ENCODE peak calls at places on chromosomes 4 and X, in nine cellular contexts. K is testis, S is HepG2, C is IMR-90, Y is tibial nerve, L is sigmoid colon, X is transverse colon, G is heart left ventricle, J is suprapubic skin. H is an unnamed sample.

GRCh38 chr4:105956566-105956965 is 61.3 kb downstream of the NPNT start:
- DNase-seq in K (no peak), J (no peak), C (no peak), S (no peak), X (no peak), G (no peak), L (no peak), Y (no peak), H (no peak)

GRCh38 chr4:153084939-153085630 is 119.2 kb upstream of the TRIM2 start:
- DNase-seq in S (no peak), G (peak; percentile 70), K (peak; percentile 82), Y (peak; percentile 57), J (peak; percentile 87), X (peak; percentile 80), C (peak; percentile 60), L (peak; percentile 84), H (peak; percentile 82)

GRCh38 chrX:149145845-149146285 is 359.2 kb downstream of the IDS start:
- DNase-seq in C (no peak), Y (no peak), G (no peak), J (no peak), X (no peak), K (no peak), L (no peak), S (no peak), H (no peak)

GRCh38 chrX:122087353-122087752 is 1039.9 kb downstream of the GLUD2 start:
- DNase-seq in L (no peak), C (no peak), J (no peak), K (peak; percentile 13), S (no peak), G (no peak), Y (no peak), X (no peak), H (no peak)

GRCh38 chr4:157607996-157608395 is 387.5 kb downstream of the GRIA2 start:
- DNase-seq in K (no peak), J (no peak), S (no peak), Y (no peak), L (no peak), X (no peak), C (no peak), G (no peak), H (no peak)

GRCh38 chrX:130704053-130705038 is 198.7 kb downstream of the ENOX2 start:
- DNase-seq in X (no peak), K (no peak), C (peak; percentile 69), G (no peak), Y (no peak), J (no peak), L (no peak), S (peak; percentile 66), H (no peak)

GRCh38 chrX:107775734-107776511 is at the start of gene TSC22D3:
- DNase-seq in K (peak; percentile 63), X (peak; percentile 81), J (peak; percentile 87), C (peak; percentile 33), Y (peak; percentile 69), G (peak; percentile 73), S (peak; percentile 4), L (peak; percentile 94), H (peak; percentile 83)

GRCh38 chrX:39822133-39822748 is 275.5 kb downstream of the BCOR start:
- DNase-seq in Y (no peak), C (no peak), K (no peak), G (no peak), L (no peak), X (no peak), S (no peak), J (no peak), H (no peak)

GRCh38 chr4:7344650-7345049 is 90.1 kb downstream of the PSAPL1 start:
- DNase-seq in G (no peak), X (no peak), S (no peak), Y (no peak), K (no peak), L (no peak), J (no peak), C (no peak), H (no peak)

GRCh38 chr4:147578057-147578476 is 39.1 kb upstream of the TMEM184C start:
- DNase-seq in J (no peak), G (no peak), S (peak; percentile 3), L (no peak), C (peak; percentile 99), Y (no peak), X (no peak), K (no peak), H (no peak)

GRCh38 chrX:105703876-105704275 is 118.5 kb upstream of the NRK start:
- DNase-seq in C (no peak), S (no peak), G (no peak), L (no peak), Y (no peak), X (no peak), J (no peak), K (no peak), H (no peak)
- H3K4me1 ChIP-seq in C (no peaks in the 10 kb centered on the region), S (no peaks in the 10 kb centered on the region), G (no peaks in the 10 kb centered on the region), L (no peaks in the 10 kb centered on the region), Y (no peaks in the 10 kb centered on the region), X (no peaks in the 10 kb centered on the region), J (no peaks in the 10 kb centered on the region), K (no peaks in the 10 kb centered on the region), H (no peaks in the 10 kb centered on the region)

GRCh38 chrX:45768666-45769065 is 568.0 kb upstream of the DIPK2B start:
- DNase-seq in S (no peak), J (no peak), C (no peak), K (no peak), G (no peak), Y (no peak), X (no peak), L (no peak), H (no peak)

GRCh38 chrX:45769919-45770582 is 569.4 kb upstream of the DIPK2B start:
- DNase-seq in Y (peak; percentile 36), S (peak; percentile 88), J (peak; percentile 83), G (peak; percentile 62), X (peak; percentile 71), K (peak; percentile 24), L (peak; percentile 91), C (peak; percentile 91), H (peak; percentile 56)

GRCh38 chrX:45771560-45772340 is 571.1 kb upstream of the DIPK2B start:
- DNase-seq in J (no peak), X (peak; percentile 56), K (no peak), C (peak; percentile 80), S (no peak), Y (no peak), L (no peak), G (peak; percentile 21), H (peak; percentile 47)

GRCh38 chrX:45774961-45775360 is 574.3 kb upstream of the DIPK2B start:
- DNase-seq in G (peak; percentile 19), X (no peak), L (peak; percentile 68), K (no peak), C (peak; percentile 81), Y (no peak), J (no peak), S (no peak), H (no peak)

DNA sequence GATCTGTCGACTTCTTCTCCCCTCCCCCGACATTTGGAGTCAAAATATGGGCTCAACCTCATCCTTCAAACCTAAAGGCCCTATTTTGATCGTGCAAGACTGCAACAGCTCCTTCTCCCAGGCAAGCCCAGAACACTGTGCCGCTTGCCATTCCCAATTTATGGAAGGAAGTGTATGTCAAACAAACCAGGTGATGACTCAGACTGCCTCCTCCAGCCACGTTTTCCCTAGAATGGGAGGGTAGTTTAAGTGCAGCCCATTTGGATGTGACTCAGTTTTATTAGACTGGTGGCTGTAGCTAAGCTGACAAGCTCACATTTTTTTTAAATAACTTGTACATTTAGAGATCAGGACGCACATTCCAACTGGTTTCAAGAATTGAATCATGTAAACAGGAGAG is 570.4 kb upstream of the DIPK2B start:
- DNase-seq in K (no peak), X (peak; percentile 72), J (no peak), C (peak; percentile 96), G (no peak), L (peak; percentile 77), S (peak; percentile 51), Y (no peak), H (peak; percentile 39)
- TF ChIP-seq POLR2A in K (no peak), X (peak; percentile 72), J (no peak), C (peak; percentile 95), G (no peak), L (peak; percentile 13), S (no peak), Y (no peak), H (no peak)

DNA sequence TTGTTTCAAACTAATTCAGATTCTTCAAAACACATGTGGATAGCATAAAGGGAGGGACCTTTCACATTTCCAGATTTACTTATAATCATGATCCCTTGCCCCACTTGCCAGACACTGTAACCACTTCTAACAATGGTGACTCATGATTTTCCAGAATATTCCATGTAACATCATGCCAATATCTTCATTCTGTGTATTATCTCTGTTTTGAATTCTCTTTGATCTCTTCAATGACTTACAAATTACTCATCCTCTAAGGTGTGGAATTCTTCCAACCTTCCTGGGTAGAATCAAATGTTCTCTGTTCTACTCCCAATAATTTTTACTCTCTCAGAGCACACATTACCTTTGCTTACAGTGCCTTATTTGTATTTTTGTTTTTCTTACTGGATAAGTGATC is 517.1 kb downstream of the PCDH7 start:
- DNase-seq in S (no peak), J (no peak), K (no peak), L (no peak), C (no peak), X (no peak), Y (no peak), G (no peak), H (no peak)
- H3K4me1 ChIP-seq in S (no peaks in the 10 kb centered on the region), J (no peaks in the 10 kb centered on the region), K (no peaks in the 10 kb centered on the region), L (no peaks in the 10 kb centered on the region), C (no peaks in the 10 kb centered on the region), X (no peaks in the 10 kb centered on the region), Y (no peaks in the 10 kb centered on the region), G (no peaks in the 10 kb centered on the region), H (no peaks in the 10 kb centered on the region)

GRCh38 chrX:136495043-136495442 is 2.3 kb upstream of the HTATSF1 start:
- DNase-seq in Y (no peak), G (no peak), S (no peak), X (no peak), K (no peak), J (no peak), C (no peak), L (no peak), H (no peak)

GRCh38 chrX:136496359-136496767 is 1.0 kb upstream of the HTATSF1 start:
- DNase-seq in K (no peak), Y (no peak), J (no peak), L (no peak), C (no peak), S (peak; percentile 12), G (no peak), X (no peak), H (no peak)

GRCh38 chrX:136491832-136492231 is 4.1 kb downstream of the BRS3 start:
- DNase-seq in G (no peak), K (no peak), J (no peak), X (no peak), Y (no peak), L (no peak), C (no peak), S (no peak), H (no peak)

GRCh38 chrX:136496768-136497555 is 430 bp upstream of the HTATSF1 start:
- DNase-seq in L (peak; percentile 93), X (peak; percentile 88), G (peak; percentile 86), S (peak; percentile 41), J (peak; percentile 89), C (peak; percentile 79), K (peak; percentile 91), Y (peak; percentile 65), H (peak; percentile 75)

DNA sequence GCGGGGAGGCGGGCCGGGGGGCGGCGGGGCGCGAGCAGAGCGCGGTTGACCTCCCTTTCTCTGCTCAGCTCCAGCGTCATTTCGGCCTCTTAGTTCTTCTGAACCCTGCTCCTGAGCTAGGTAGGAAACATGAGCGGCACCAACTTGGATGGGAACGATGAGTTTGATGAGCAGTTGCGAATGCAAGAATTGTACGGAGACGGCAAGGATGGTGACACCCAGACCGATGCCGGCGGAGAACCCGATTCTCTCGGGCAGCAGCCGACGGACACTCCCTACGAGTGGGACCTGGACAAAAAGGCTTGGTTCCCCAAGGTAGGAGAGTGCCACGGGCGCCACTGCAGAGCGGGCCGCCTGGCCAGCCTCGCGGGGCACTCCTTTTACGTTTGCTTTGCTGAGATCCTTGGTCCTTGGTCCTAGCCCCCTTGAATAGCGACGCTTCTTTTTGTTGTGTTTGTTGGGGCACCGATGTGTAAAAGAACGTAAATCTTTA is at the start of gene HTATSF1:
- DNase-seq in K (no peak), C (no peak), S (no peak), X (no peak), G (no peak), J (peak; percentile 70), Y (no peak), L (peak; percentile 67), H (peak; percentile 30)
- TF ChIP-seq POLR2A in K (no peak), C (no peak), S (peak; percentile 13), X (no peak), G (no peak), J (no peak), Y (no peak), L (peak; percentile 30), H (no peak)

H was measured in stomach.